ENCODE peak calls at places on chromosomes 1 and 21, in five cellular contexts. J is K562, P is HepG2, B is HCT116, U is H1. V is an unnamed sample.

GRCh38 chr1:224696891-224697765 is 81.0 kb downstream of the CNIH3 start:
- DNase-seq in J (no peak), P (no peak), B (no peak), U (no peak), V (no peak)

GRCh38 chr1:99115231-99115630 is 110.6 kb upstream of the PLPPR5 start:
- DNase-seq in J (no peak), P (no peak), B (no peak), U (no peak), V (no peak)

GRCh38 chr1:159960721-159961381 is 6.8 kb upstream of the SLAMF9 start:
- DNase-seq in J (no peak), P (no peak), B (no peak), U (no peak), V (no peak)

GRCh38 chr1:19395678-19396192 is 83.6 kb downstream of the SLC66A1 start:
- DNase-seq in J (no peak), P (no peak), B (no peak), U (no peak), V (no peak)

GRCh38 chr1:231170875-231171274 is 9.0 kb downstream of the TRIM67 start:
- DNase-seq in J (peak; percentile 43), P (peak; percentile 18), B (no peak), U (no peak), V (no peak)

GRCh38 chr1:166090244-166090643 is 76.6 kb downstream of the FAM78B start:
- DNase-seq in J (no peak), P (no peak), B (no peak), U (no peak), V (no peak)

GRCh38 chr21:26120833-26121232 is 49.7 kb downstream of the APP start:
- DNase-seq in J (no peak), P (no peak), B (no peak), U (no peak), V (no peak)

GRCh38 chr1:204426035-204426436 is 14.4 kb upstream of the PPP1R15B start:
- DNase-seq in J (no peak), P (peak; percentile 21), B (no peak), U (no peak), V (no peak)

GRCh38 chr1:94667716-94668282 is 126.2 kb upstream of the F3 start:
- DNase-seq in J (peak; percentile 18), P (no peak), B (no peak), U (no peak), V (no peak)

GRCh38 chr1:172286629-172287076 is 133.8 kb upstream of the C1orf105 start:
- DNase-seq in J (no peak), P (no peak), B (no peak), U (no peak), V (no peak)

GRCh38 chr1:194929376-194929775 is 1678.9 kb downstream of the KCNT2 start:
- DNase-seq in J (no peak), P (no peak), B (no peak), U (no peak), V (no peak)

GRCh38 chr1:38533772-38534472 is 325.6 kb downstream of the RRAGC start:
- DNase-seq in J (peak; percentile 68), P (no peak), B (no peak), U (no peak), V (no peak)

GRCh38 chr1:160539896-160540858 is 17.1 kb upstream of the SLAMF6 start:
- DNase-seq in J (peak; percentile 99), P (peak; percentile 9), B (no peak), U (no peak), V (peak; percentile 95)

GRCh38 chr1:91007092-91007491 is 14.7 kb downstream of the ZNF644 start:
- DNase-seq in J (no peak), P (no peak), B (no peak), U (no peak), V (no peak)
- TF ChIP-seq SRF in J (no peak), P (no peak), B (no peak), U (no peak), V (no peak)

GRCh38 chr21:42392731-42393442 is 3.0 kb downstream of the TMPRSS3 start:
- DNase-seq in J (no peak), P (peak; percentile 23), B (no peak), U (no peak), V (peak; percentile 96)
- TF ChIP-seq SRF in J (no peak), P (no peak), B (no peak), U (no peak), V (no peak)

DNA sequence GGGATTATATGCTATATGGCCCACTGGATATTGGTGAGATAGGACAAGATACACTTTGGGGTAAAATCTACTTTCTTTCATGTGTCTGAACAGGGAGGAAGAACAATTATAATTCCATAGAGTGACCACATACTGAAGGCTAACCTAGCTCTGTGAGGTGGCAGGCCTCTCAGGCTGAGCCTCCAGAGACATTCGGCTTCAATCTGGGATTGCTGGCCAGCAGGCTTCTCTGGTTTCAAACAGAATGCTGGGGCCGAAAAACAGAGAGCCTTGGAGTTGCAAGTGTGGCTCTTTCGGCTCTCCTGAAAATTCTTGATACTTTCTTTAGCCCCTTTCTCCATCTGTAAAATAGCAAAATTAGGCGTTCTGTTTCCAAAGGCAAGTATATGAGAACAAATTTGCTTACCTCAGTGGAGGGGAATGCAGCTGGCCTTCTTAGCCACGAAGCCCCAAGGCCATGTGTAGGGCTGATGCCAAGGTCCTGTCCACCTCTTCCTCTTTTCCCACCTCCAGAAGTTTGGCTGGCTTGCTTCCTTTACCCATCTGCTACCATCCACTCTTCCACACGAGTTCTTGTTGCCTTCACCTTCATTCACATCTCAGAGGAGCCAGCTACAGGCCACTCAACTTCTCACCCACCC is 30.0 kb upstream of the UBE2U start:
- DNase-seq in J (no peak), P (no peak), B (no peak), U (no peak), V (no peak)
- TF ChIP-seq SRF in J (no peak), P (no peak), B (no peak), U (no peak), V (no peak)

GRCh38 chr21:14541840-14542495 is 4.1 kb downstream of the SAMSN1 start:
- DNase-seq in J (peak; percentile 63), P (no peak), B (no peak), U (no peak), V (no peak)
- TF ChIP-seq SRF in J (no peak), P (no peak), B (no peak), U (no peak), V (no peak)

GRCh38 chr1:238562376-238562775 is 671.7 kb upstream of the ZP4 start:
- DNase-seq in J (no peak), P (no peak), B (no peak), U (no peak), V (no peak)
- TF ChIP-seq SRF in J (no peak), P (no peak), B (no peak), U (no peak), V (no peak)

GRCh38 chr1:183967914-183968313 is 69.6 kb downstream of the COLGALT2 start:
- DNase-seq in J (no peak), P (no peak), B (no peak), U (no peak), V (no peak)
- TF ChIP-seq SRF in J (no peak), P (no peak), B (no peak), U (no peak), V (no peak)

GRCh38 chr1:26580116-26580515 is 50.6 kb downstream of the RPS6KA1 start:
- DNase-seq in J (no peak), P (no peak), B (no peak), U (no peak), V (no peak)

GRCh38 chr1:26581287-26581651 is 51.7 kb downstream of the RPS6KA1 start:
- DNase-seq in J (no peak), P (peak; percentile 16), B (no peak), U (no peak), V (no peak)

GRCh38 chr1:26584022-26584485 is 54.5 kb downstream of the RPS6KA1 start:
- DNase-seq in J (peak; percentile 90), P (no peak), B (peak; percentile 24), U (peak; percentile 10), V (no peak)

GRCh38 chr1:26582053-26582835 is 52.7 kb downstream of the RPS6KA1 start:
- DNase-seq in J (no peak), P (no peak), B (no peak), U (no peak), V (no peak)

DNA sequence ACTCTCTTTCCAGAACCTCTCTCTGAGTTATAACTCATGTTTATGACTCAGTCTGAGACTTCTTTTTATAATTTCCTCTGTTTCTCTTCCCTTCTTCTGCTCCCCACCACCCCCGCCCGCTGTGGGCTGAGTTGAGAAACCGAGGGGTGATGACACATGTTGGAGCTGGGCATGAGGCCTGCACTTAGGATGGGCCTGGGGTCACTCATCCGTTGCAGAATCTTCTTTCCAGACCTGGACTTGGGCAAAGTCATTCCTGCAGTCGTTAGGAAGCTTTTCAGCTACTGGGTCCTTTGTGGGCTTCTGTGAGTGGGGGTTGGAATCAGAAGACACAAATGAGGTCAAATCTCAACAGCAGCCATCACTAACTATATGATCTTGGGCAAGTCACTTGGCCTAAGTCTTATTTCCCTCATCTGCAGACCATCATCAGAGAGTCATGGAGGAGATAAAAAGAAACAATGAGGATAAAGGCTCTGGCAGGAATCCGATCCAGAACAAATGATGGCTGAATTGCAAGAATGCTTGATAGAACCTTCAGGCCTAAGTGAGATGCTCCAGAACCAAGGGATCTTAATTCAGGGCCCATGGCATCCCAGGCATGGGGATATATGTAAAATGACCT is 53.4 kb downstream of the RPS6KA1 start:
- DNase-seq in J (no peak), P (no peak), B (no peak), U (no peak), V (peak; percentile 56)
- TF ChIP-seq SRF in J (no peak), P (no peak), B (no peak), U (no peak), V (no peak)

V was measured in GM12878.